ENCODE peak calls at places on chromosomes 4 and X, in five cellular contexts. E is GM12891, K is GM12878, I is SK-N-SH, P is H1. V is an unnamed sample.
A peak's percentile ranks its signal among the peaks of the same experiment; 100 is the strongest.

GRCh38 chrX:2710041-2710471 is 19.0 kb downstream of the CD99 start:
- DNase-seq in K (no peak), I (no peak), E (no peak), P (no peak), V (no peak)

GRCh38 chrX:53266175-53266574 is 15.2 kb downstream of the IQSEC2 start:
- DNase-seq in I (no peak), K (no peak), P (no peak), E (no peak), V (no peak)

GRCh38 chrX:130082244-130083106 is 27.8 kb downstream of the ELF4 start:
- DNase-seq in K (no peak), E (peak; percentile 35), P (no peak), I (no peak), V (peak; percentile 58)

GRCh38 chr4:10115271-10115656 is 1.3 kb downstream of the WDR1 start:
- DNase-seq in I (no peak), K (no peak), E (no peak), P (peak; percentile 38), V (no peak)

GRCh38 chr4:60989141-60989540 is 211.0 kb upstream of the ADGRL3 start:
- DNase-seq in E (no peak), I (no peak), P (no peak), K (no peak), V (no peak)

GRCh38 chr4:41360214-41360910 is 103.6 kb downstream of the UCHL1 start:
- DNase-seq in P (peak; percentile 68), K (no peak), E (no peak), I (peak; percentile 90), V (no peak)

GRCh38 chr4:186627226-186627865 is 72.0 kb upstream of the MTNR1A start:
- DNase-seq in K (no peak), I (no peak), P (no peak), E (no peak), V (no peak)

GRCh38 chr4:110418641-110419040 is 57.3 kb upstream of the ENPEP start:
- DNase-seq in K (no peak), P (peak; percentile 68), I (no peak), E (no peak), V (no peak)

GRCh38 chrX:131704136-131704695 is 160.3 kb downstream of the OR13H1 start:
- DNase-seq in I (peak; percentile 64), P (no peak), E (no peak), K (peak; percentile 87), V (peak; percentile 19)

GRCh38 chrX:100647739-100648138 is 3.7 kb downstream of the SRPX2 start:
- DNase-seq in P (no peak), E (no peak), I (no peak), K (no peak), V (no peak)

GRCh38 chrX:140440891-140441290 is 64.0 kb downstream of the SOX3 start:
- DNase-seq in P (no peak), K (no peak), E (no peak), I (no peak), V (no peak)

GRCh38 chr4:8144359-8144758 is 14.3 kb downstream of the ABLIM2 start:
- DNase-seq in P (no peak), E (no peak), K (no peak), I (peak; percentile 70), V (no peak)

GRCh38 chr4:133596459-133596858 is 447.4 kb downstream of the PCDH10 start:
- DNase-seq in K (no peak), I (no peak), E (no peak), P (peak; percentile 52), V (no peak)

GRCh38 chrX:54076903-54077302 is 32.6 kb upstream of the PHF8 start:
- DNase-seq in I (no peak), P (no peak), E (no peak), K (no peak), V (no peak)

GRCh38 chr4:749771-750666 is 44.4 kb downstream of the PCGF3 start:
- DNase-seq in E (no peak), K (no peak), P (no peak), I (no peak), V (no peak)

GRCh38 chrX:113868169-113868568 is 715.7 kb upstream of the HTR2C start:
- DNase-seq in E (no peak), K (no peak), I (peak; percentile 4), P (no peak), V (no peak)

GRCh38 chr4:161577604-161578301 is 586.0 kb downstream of the FSTL5 start:
- DNase-seq in P (no peak), K (no peak), I (no peak), E (no peak), V (no peak)

GRCh38 chr4:90318208-90318607 is 191.0 kb downstream of the CCSER1 start:
- DNase-seq in I (no peak), E (no peak), K (no peak), P (no peak), V (no peak)

GRCh38 chr4:103450693-103451092 is 252.6 kb upstream of the CENPE start:
- DNase-seq in P (no peak), E (no peak), K (no peak), I (no peak), V (no peak)

GRCh38 chr4:119041951-119042560 is 93.6 kb upstream of the MYOZ2 start:
- DNase-seq in P (no peak), K (peak; percentile 12), E (peak; percentile 22), I (peak; percentile 63), V (no peak)

GRCh38 chrX:130174051-130174704 is 2.4 kb downstream of the RAB33A start:
- DNase-seq in K (no peak), I (peak; percentile 33), P (no peak), E (no peak), V (no peak)

GRCh38 chr4:170001688-170002267 is 24.4 kb downstream of the MFAP3L start:
- DNase-seq in P (no peak), I (peak; percentile 52), E (no peak), K (no peak), V (no peak)

GRCh38 chr4:168817418-168817817 is 192.6 kb downstream of the CBR4 start:
- DNase-seq in P (no peak), E (no peak), K (no peak), I (no peak), V (no peak)

GRCh38 chrX:16869393-16870094 is 618 bp downstream of the RBBP7 start:
- DNase-seq in P (peak; percentile 48), K (no peak), I (peak; percentile 77), E (no peak), V (peak; percentile 31)

GRCh38 chr4:186829740-186830449 is 106.2 kb upstream of the FAT1 start:
- DNase-seq in K (no peak), E (no peak), I (no peak), P (no peak), V (no peak)

GRCh38 chr4:140870427-140870826 is 114.2 kb upstream of the TBC1D9 start:
- DNase-seq in E (no peak), K (no peak), P (no peak), I (no peak), V (no peak)

GRCh38 chr4:151358266-151358665 is 32.9 kb upstream of the SH3D19 start:
- DNase-seq in I (no peak), P (no peak), K (no peak), E (no peak), V (no peak)

GRCh38 chr4:40842318-40842717 is 92.6 kb downstream of the NSUN7 start:
- DNase-seq in K (no peak), E (no peak), P (no peak), I (no peak), V (no peak)

GRCh38 chr4:1471443-1472147 is 65.4 kb upstream of the NKX1-1 start:
- DNase-seq in E (no peak), P (no peak), I (peak; percentile 37), K (no peak), V (no peak)

GRCh38 chr4:15778191-15778741 is at the start of gene CD38:
- DNase-seq in I (peak; percentile 78), K (peak; percentile 67), E (peak; percentile 49), P (peak; percentile 73), V (peak; percentile 51)

GRCh38 chr4:82577451-82577850 is 15.7 kb upstream of the TMEM150C start:
- DNase-seq in E (no peak), I (no peak), P (no peak), K (no peak), V (no peak)

GRCh38 chr4:48906283-48907173 is at the start of gene OCIAD2:
- DNase-seq in I (peak; percentile 89), K (peak; percentile 39), P (peak; percentile 81), E (peak; percentile 71), V (peak; percentile 81)

DNA sequence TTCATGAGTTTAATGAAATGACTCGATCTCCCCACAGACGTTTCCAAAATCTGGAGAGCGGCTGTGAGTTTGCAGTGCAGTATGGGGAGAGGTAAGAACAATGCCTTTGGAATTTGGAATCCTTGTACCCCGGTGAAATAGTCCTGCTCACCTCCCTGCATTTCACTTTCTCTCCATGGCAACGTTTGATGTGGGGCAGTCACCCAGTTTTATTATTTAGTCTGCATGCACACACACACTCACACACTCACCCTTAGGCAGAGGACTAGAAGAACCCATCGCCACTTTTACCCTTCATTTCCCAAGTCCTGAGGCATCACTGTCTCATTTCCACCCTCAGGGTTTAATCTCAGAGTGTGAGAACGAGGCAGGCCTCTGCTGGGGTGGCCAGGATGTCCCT is 120.0 kb upstream of the TRIM2 start:
- DNase-seq in P (no peak), I (no peak), E (no peak), K (no peak), V (no peak)
- TF ChIP-seq TAF1 in P (no peak), I (no peak), E (no peak), K (no peak), V (no peak)

DNA sequence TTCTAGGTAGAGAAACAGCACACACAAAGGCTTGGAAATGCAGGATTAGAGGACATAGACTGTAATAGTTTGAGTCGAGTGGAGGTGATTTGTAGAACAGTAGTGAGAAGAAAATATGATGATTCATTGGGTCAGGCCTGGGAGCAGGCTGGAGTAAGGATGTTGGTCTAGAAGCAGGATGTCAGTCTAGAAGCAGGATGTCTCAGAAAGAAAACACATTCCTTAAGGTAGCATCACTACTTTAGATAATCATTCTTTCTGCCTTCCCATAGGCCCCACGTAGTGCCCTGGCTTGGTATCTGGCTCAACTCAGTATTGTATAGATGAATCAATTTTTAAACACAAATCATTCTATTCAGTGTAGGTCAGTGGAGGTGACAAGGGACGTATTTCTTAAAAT is 11.2 kb upstream of the DACH2 start:
- DNase-seq in P (no peak), E (no peak), I (no peak), K (no peak), V (no peak)
- TF ChIP-seq TAF1 in P (no peak), E (no peak), I (no peak), K (no peak), V (no peak)

DNA sequence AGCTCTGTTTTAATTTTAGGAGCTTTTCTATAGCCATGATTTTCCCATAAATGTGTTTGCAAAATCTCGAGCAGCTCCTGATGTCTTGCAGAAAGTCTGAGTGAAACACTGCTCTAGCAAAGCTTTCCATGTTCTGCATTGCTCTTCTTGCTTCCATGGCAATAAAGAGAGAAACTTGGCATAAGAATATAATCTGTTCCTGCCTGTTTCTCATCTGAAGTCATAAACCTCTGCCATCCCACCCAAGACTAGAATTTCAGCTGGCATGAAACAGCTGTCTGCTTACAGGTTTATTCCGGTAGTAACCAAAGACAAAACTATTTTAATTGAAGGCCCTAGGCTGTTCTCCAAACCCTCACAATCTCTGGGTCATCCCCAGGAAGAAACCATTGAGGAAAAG is 254.5 kb downstream of the SPRY1 start:
- DNase-seq in P (no peak), E (no peak), I (no peak), K (no peak), V (no peak)
- TF ChIP-seq TAF1 in P (no peak), E (no peak), I (no peak), K (no peak), V (no peak)

DNA sequence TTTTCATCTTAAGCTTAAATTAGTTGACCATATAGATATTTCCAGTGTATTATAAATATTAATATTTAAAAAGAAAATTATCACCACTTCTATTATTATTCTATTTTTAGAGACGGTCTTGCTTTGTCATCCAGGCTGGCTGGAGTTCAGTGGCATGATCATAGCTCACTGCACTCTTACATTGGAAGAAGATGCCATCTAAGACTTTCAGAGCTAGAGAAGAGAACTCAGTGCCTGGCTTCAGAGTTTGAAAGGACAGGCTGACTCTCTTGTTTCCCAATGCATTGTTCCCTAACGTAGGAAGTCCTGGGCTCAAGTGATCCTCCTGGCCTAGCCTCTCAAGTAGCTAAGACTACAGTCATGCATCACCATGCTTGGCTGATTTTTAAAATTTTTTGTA is 75.9 kb downstream of the FIP1L1 start:
- DNase-seq in P (no peak), I (no peak), K (no peak), E (no peak), V (no peak)
- TF ChIP-seq TAF1 in P (no peak), I (no peak), K (no peak), E (no peak), V (no peak)

V was measured in GM12892.